ENCODE peak calls at places on chromosomes 3 and 15, in ten cellular contexts. S is NCI-H2081; V is fibroblast of the conjunctiva; B is stimulated activated CD8-positive, alpha-beta memory T cell treated with anti-CD3 and anti-CD28 coated beads, Interleukin-15, amount 100 ng/mL, for 1 hour; U is iPS-NIHi11; X is HepG2; L is A549; W is left ventricle myocardium inferior; C is posterior cingulate gyrus; O is K562. P is an unnamed sample.

GRCh38 chr3:195900426-195901355 is 7.7 kb downstream of the TNK2 start:
- DNase-seq in C (peak), S (no peak), V (no peak), X (peak), L (no peak), B (no peak), U (no peak), O (no peak), W (peak), P (no peak)

GRCh38 chr3:151067158-151067557 is 18.3 kb upstream of the MED12L start:
- DNase-seq in U (no peak), W (no peak), V (no peak), B (no peak), L (no peak), O (no peak), C (no peak), S (no peak), X (peak), P (peak)

GRCh38 chr3:190862209-190863118 is at the start of gene GMNC:
- DNase-seq in W (peak), V (peak), O (no peak), B (no peak), L (peak), C (peak), X (peak), S (peak), U (peak), P (peak)

GRCh38 chr3:197547618-197548017 is 8.2 kb downstream of the BDH1 start:
- DNase-seq in B (no peak), L (no peak), W (no peak), V (no peak), C (no peak), O (peak), X (peak), S (no peak), U (no peak), P (peak)

GRCh38 chr3:115401891-115402501 is 221.3 kb upstream of the GAP43 start:
- DNase-seq in S (no peak), U (no peak), L (no peak), X (no peak), B (no peak), V (no peak), W (no peak), C (no peak), O (no peak), P (no peak)

GRCh38 chr3:25830373-25831305 is 40.7 kb downstream of the OXSM start:
- DNase-seq in V (no peak), L (no peak), B (no peak), W (no peak), C (no peak), X (no peak), O (no peak), S (peak), U (no peak), P (no peak)

GRCh38 chr3:166223120-166223519 is 385.9 kb upstream of the BCHE start:
- DNase-seq in L (no peak), C (no peak), B (no peak), X (no peak), S (no peak), U (no peak), W (no peak), V (no peak), O (peak), P (peak)

GRCh38 chr3:175163686-175164085 is 304.6 kb downstream of the NAALADL2 start:
- DNase-seq in V (no peak), W (no peak), C (no peak), U (no peak), B (no peak), S (peak), O (no peak), L (no peak), X (no peak), P (no peak)

GRCh38 chr3:5616873-5617272 is 429.4 kb downstream of the EDEM1 start:
- DNase-seq in B (no peak), U (no peak), S (no peak), W (no peak), C (no peak), L (no peak), V (no peak), X (no peak), O (no peak), P (no peak)

GRCh38 chr3:79521221-79521848 is 246.5 kb downstream of the ROBO1 start:
- DNase-seq in X (peak), W (no peak), L (peak), B (no peak), O (peak), U (peak), V (peak), S (peak), C (no peak), P (peak)

GRCh38 chr3:107965141-107965540 is 125.7 kb downstream of the CD47 start:
- DNase-seq in O (no peak), L (no peak), U (no peak), C (no peak), V (no peak), B (no peak), S (no peak), W (no peak), X (no peak), P (no peak)

GRCh38 chr15:29835301-29835700 is 13.0 kb upstream of the TJP1 start:
- DNase-seq in W (no peak), S (no peak), B (no peak), C (no peak), U (no peak), V (no peak), O (no peak), L (no peak), X (no peak), P (no peak)

GRCh38 chr3:138776961-138777360 is 57.8 kb downstream of the PIK3CB start:
- DNase-seq in U (no peak), S (no peak), W (no peak), X (no peak), V (no peak), O (no peak), B (no peak), C (no peak), L (no peak), P (no peak)

GRCh38 chr3:138042043-138042442 is 32.1 kb downstream of the CLDN18 start:
- DNase-seq in U (no peak), W (no peak), B (no peak), V (peak), S (no peak), L (no peak), X (no peak), C (no peak), O (no peak), P (no peak)

GRCh38 chr3:26623409-26624208 is 1.0 kb downstream of the LRRC3B start:
- DNase-seq in B (no peak), U (peak), W (no peak), S (no peak), X (no peak), O (no peak), C (no peak), L (no peak), V (no peak), P (peak)

GRCh38 chr3:138054057-138054456 is 44.1 kb downstream of the CLDN18 start:
- DNase-seq in W (no peak), C (no peak), S (no peak), U (no peak), X (no peak), O (no peak), B (no peak), L (no peak), V (no peak), P (no peak)

GRCh38 chr15:75347222-75348033 is 589 bp downstream of the NEIL1 start:
- DNase-seq in W (peak), C (peak), S (peak), X (no peak), L (peak), O (peak), B (peak), V (no peak), U (peak), P (peak)

GRCh38 chr15:69807752-69808151 is 290.0 kb downstream of the TLE3 start:
- DNase-seq in X (no peak), U (no peak), C (no peak), O (no peak), B (no peak), V (no peak), S (no peak), W (no peak), L (no peak), P (no peak)

GRCh38 chr3:185825639-185826481 is 1.0 kb upstream of the IGF2BP2 start:
- DNase-seq in C (no peak), S (no peak), U (peak), B (no peak), W (peak), V (no peak), L (peak), O (no peak), X (no peak), P (peak)

GRCh38 chr3:52052831-52053306 is 3.5 kb downstream of the DUSP7 start:
- DNase-seq in W (peak), C (peak), B (no peak), S (no peak), U (peak), V (peak), X (peak), L (peak), O (peak), P (peak)

GRCh38 chr3:62919784-62920183 is 44.6 kb upstream of the CADPS start:
- DNase-seq in U (no peak), W (no peak), B (no peak), X (no peak), S (no peak), V (no peak), C (no peak), L (no peak), O (no peak), P (peak)

GRCh38 chr3:138051946-138052802 is 42.2 kb downstream of the CLDN18 start:
- DNase-seq in U (peak), L (peak), V (peak), C (peak), X (peak), S (peak), W (peak), B (no peak), O (peak), P (peak)

GRCh38 chr15:70831094-70831911 is 22.7 kb downstream of the LARP6 start:
- DNase-seq in B (no peak), L (no peak), O (no peak), V (no peak), S (no peak), C (no peak), W (no peak), X (no peak), U (no peak), P (no peak)

GRCh38 chr3:143267984-143268383 is 148.4 kb downstream of the CHST2 start:
- DNase-seq in X (no peak), O (no peak), S (no peak), L (no peak), W (no peak), C (no peak), V (no peak), B (no peak), U (no peak), P (no peak)

GRCh38 chr3:23921052-23921511 is 4.2 kb downstream of the RPL15 start:
- DNase-seq in O (no peak), S (no peak), L (peak), C (no peak), X (no peak), B (no peak), W (no peak), V (no peak), U (no peak), P (no peak)

GRCh38 chr3:120442975-120443517 is 7.7 kb downstream of the FSTL1 start:
- DNase-seq in B (no peak), S (no peak), O (no peak), C (no peak), U (peak), W (no peak), V (no peak), L (peak), X (no peak), P (peak)

GRCh38 chr3:171334465-171334811 is 125.8 kb downstream of the TNIK start:
- DNase-seq in C (no peak), U (no peak), L (no peak), O (no peak), X (no peak), W (peak), V (no peak), S (no peak), B (no peak), P (no peak)

GRCh38 chr15:81394609-81395008 is 20.6 kb upstream of the TMC3 start:
- DNase-seq in U (no peak), V (no peak), L (no peak), X (no peak), S (no peak), O (no peak), C (no peak), W (no peak), B (no peak), P (no peak)

GRCh38 chr15:62665449-62665848 is 377.1 kb upstream of the TPM1 start:
- DNase-seq in L (no peak), S (no peak), O (no peak), B (no peak), W (no peak), U (no peak), X (peak), C (no peak), V (no peak), P (peak)

GRCh38 chr15:60179786-60180391 is 175.8 kb downstream of the FOXB1 start:
- DNase-seq in B (peak), C (peak), V (peak), S (peak), W (no peak), L (peak), X (peak), O (peak), U (peak), P (peak)

GRCh38 chr3:122415104-122415744 is 638 bp downstream of the WDR5B start:
- DNase-seq in X (peak), O (peak), W (no peak), S (no peak), B (no peak), L (peak), V (peak), C (no peak), U (peak), P (peak)

GRCh38 chr3:32410367-32411246 is 19.0 kb downstream of the CMTM7 start:
- DNase-seq in L (no peak), X (no peak), W (no peak), S (no peak), V (no peak), U (no peak), B (no peak), O (no peak), C (no peak), P (peak)

GRCh38 chr3:194632211-194632982 is 822 bp downstream of the TMEM44 start:
- DNase-seq in X (no peak), O (no peak), C (no peak), L (peak), U (no peak), V (no peak), S (peak), B (no peak), W (peak), P (no peak)

GRCh38 chr15:79897701-79898113 is 893 bp upstream of the MTHFS start:
- DNase-seq in W (no peak), X (no peak), O (no peak), C (no peak), V (no peak), L (no peak), B (no peak), U (no peak), S (no peak), P (peak)

GRCh38 chr3:114527036-114527644 is 233.3 kb downstream of the TIGIT start:
- DNase-seq in L (peak), O (peak), S (peak), X (peak), V (no peak), U (peak), W (no peak), B (no peak), C (no peak), P (peak)

GRCh38 chr3:38969321-38970235 is 82.2 kb downstream of the SCN11A start:
- DNase-seq in O (no peak), W (no peak), L (no peak), U (no peak), X (no peak), V (no peak), B (no peak), S (no peak), C (no peak), P (no peak)

GRCh38 chr15:74259324-74259712 is 23.2 kb downstream of the CCDC33 start:
- DNase-seq in L (no peak), C (no peak), X (no peak), S (no peak), V (no peak), O (no peak), B (no peak), W (no peak), U (no peak), P (no peak)

GRCh38 chr3:161264771-161265343 is 43.7 kb downstream of the NMD3 start:
- DNase-seq in X (peak), W (no peak), V (no peak), L (no peak), U (no peak), B (no peak), S (no peak), O (no peak), C (no peak), P (no peak)

GRCh38 chr3:118938183-118938961 is 96.3 kb downstream of the IGSF11 start:
- DNase-seq in X (no peak), O (no peak), W (no peak), V (no peak), U (no peak), B (no peak), S (no peak), L (peak), C (no peak), P (no peak)